ENCODE peak calls at places on chromosomes 12 and 14, in five cellular contexts. R, Y, S, Q and H are unnamed samples.

GRCh38 chr14:75715926-75716780 is 55.1 kb downstream of the TTLL5 start:
- DNase-seq in Y (no peak), S (no peak), R (peak; percentile 98), Q (peak; percentile 92), H (peak; percentile 18)

GRCh38 chr14:61749264-61749663 is 13.0 kb upstream of the SNAPC1 start:
- DNase-seq in S (no peak), R (peak; percentile 37), Q (no peak), Y (no peak), H (no peak)

GRCh38 chr12:56683-57346 is 9.8 kb upstream of the IQSEC3 start:
- DNase-seq in Q (no peak), Y (no peak), R (no peak), S (no peak), H (no peak)

GRCh38 chr12:127241056-127241830 is 1025.7 kb upstream of the TMEM132C start:
- DNase-seq in Q (no peak), Y (no peak), S (no peak), R (no peak), H (no peak)

GRCh38 chr12:92442782-92443181 is 260.0 kb upstream of the PLEKHG7 start:
- DNase-seq in Y (no peak), R (no peak), S (no peak), Q (no peak), H (no peak)

GRCh38 chr12:124829008-124829707 is 34.5 kb downstream of the SCARB1 start:
- DNase-seq in S (peak; percentile 93), Q (peak; percentile 93), R (peak; percentile 85), Y (no peak), H (peak; percentile 69)

GRCh38 chr14:101475468-101476257 is 85.6 kb upstream of the DIO3 start:
- DNase-seq in S (peak; percentile 29), Q (no peak), Y (peak; percentile 66), R (peak; percentile 81), H (peak; percentile 6)

GRCh38 chr12:91155990-91156389 is 26.6 kb downstream of the DCN start:
- DNase-seq in S (no peak), Q (no peak), Y (no peak), R (no peak), H (no peak)

GRCh38 chr14:69612759-69613145 is 1.4 kb downstream of the SUSD6 start:
- DNase-seq in R (no peak), S (no peak), Y (no peak), Q (no peak), H (no peak)

GRCh38 chr14:23443411-23443812 is 8.0 kb upstream of the MYH7 start:
- DNase-seq in S (no peak), Y (no peak), R (no peak), Q (no peak), H (no peak)

GRCh38 chr12:47870175-47870781 is 34.5 kb downstream of the VDR start:
- DNase-seq in R (no peak), S (peak; percentile 54), Y (peak; percentile 18), Q (peak; percentile 75), H (peak; percentile 28)

GRCh38 chr12:2286051-2286450 is 233.3 kb downstream of the CACNA1C start:
- DNase-seq in R (no peak), Q (no peak), S (no peak), Y (no peak), H (no peak)

GRCh38 chr12:42288544-42288943 is 37.4 kb downstream of the ZCRB1 start:
- DNase-seq in Y (no peak), Q (no peak), S (no peak), R (no peak), H (no peak)

GRCh38 chr14:20683896-20684661 is at the start of gene RNASE4:
- DNase-seq in S (peak; percentile 85), R (peak; percentile 93), Y (peak; percentile 83), Q (peak; percentile 93), H (peak; percentile 80)

GRCh38 chr12:11580125-11580751 is 69.2 kb upstream of the ETV6 start:
- DNase-seq in Q (peak; percentile 74), Y (peak; percentile 24), R (peak; percentile 82), S (no peak), H (peak; percentile 91)

GRCh38 chr12:99130808-99131538 is 485.9 kb downstream of the APAF1 start:
- DNase-seq in Q (no peak), R (no peak), Y (no peak), S (no peak), H (no peak)

GRCh38 chr12:3097186-3097804 is 20.1 kb downstream of the TSPAN9 start:
- DNase-seq in Y (peak; percentile 56), S (peak; percentile 69), Q (peak; percentile 77), R (peak; percentile 75), H (no peak)

GRCh38 chr12:133058203-133059125 is 21.2 kb downstream of the ZNF84 start:
- DNase-seq in Y (no peak), R (peak; percentile 2), Q (peak; percentile 19), S (no peak), H (no peak)
- H3K9me3 ChIP-seq in Y (peaks cover 19% of the 10 kb centered on the region), R (peaks cover 77% of the 10 kb centered on the region), Q (peaks cover 98% of the 10 kb centered on the region), S (peaks cover 86% of the 10 kb centered on the region), H (peaks cover 87% of the 10 kb centered on the region)

DNA sequence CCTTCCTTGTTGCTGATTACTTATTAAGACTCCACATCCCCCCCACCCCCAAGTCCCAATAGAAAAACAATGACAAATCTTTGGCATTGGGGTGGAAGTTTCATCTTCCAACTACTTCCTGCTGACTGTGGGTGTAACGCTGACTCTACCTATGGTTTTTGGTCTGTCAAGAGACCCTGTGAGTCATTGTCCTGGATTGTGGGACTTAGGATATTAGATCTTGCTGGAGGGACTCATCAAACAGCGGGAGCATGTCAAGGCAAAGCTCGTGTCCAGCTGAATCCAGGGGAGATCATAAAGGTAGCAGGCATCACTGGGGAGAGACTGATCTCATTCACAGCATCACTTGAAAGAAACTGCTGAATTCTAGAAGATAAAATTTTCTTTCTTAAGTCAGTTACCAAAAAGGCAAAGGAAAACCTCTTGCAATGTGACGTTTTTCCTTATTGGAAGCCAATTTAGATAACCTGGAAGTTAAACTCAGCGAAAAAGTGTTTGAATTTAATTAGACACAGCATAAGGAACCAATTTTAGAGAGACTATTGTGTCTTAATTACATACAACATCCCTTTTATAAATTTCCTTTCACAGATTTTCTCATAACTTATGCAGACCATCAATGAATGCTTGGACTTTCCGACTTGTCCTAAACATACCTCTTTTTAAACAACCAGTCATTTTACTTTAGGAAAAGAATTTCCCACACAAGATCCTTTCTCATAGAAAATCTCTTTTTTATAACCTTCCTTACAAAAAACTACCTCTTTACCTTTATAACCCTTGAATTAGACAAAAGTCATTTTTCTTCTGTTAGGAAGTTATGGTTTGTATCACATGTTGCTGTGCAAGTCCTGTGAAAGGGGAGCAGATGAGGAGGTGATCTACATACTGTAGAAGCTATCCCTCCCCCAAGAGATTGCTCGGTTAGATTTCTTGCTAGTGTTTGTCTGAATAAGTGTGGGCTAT is 94.6 kb upstream of the SCAF11 start:
- DNase-seq in S (no peak), R (no peak), Y (no peak), Q (no peak), H (no peak)
- H3K9me3 ChIP-seq in S (peaks cover 24% of the 10 kb centered on the region), R (peaks cover 12% of the 10 kb centered on the region), Y (no peaks in the 10 kb centered on the region), Q (peaks cover 26% of the 10 kb centered on the region), H (peaks cover 7% of the 10 kb centered on the region)

GRCh38 chr12:128682542-128683315 is 141.0 kb downstream of the SLC15A4 start:
- DNase-seq in Q (no peak), Y (no peak), R (no peak), S (no peak), H (no peak)

GRCh38 chr12:128684357-128684756 is 139.4 kb downstream of the SLC15A4 start:
- DNase-seq in Q (no peak), R (no peak), Y (no peak), S (no peak), H (peak; percentile 8)

GRCh38 chr12:128687851-128688250 is 135.9 kb downstream of the SLC15A4 start:
- DNase-seq in Y (no peak), R (no peak), S (no peak), Q (no peak), H (no peak)

GRCh38 chr12:128690641-128691040 is 133.1 kb downstream of the SLC15A4 start:
- DNase-seq in Q (no peak), Y (no peak), S (no peak), R (no peak), H (no peak)

DNA sequence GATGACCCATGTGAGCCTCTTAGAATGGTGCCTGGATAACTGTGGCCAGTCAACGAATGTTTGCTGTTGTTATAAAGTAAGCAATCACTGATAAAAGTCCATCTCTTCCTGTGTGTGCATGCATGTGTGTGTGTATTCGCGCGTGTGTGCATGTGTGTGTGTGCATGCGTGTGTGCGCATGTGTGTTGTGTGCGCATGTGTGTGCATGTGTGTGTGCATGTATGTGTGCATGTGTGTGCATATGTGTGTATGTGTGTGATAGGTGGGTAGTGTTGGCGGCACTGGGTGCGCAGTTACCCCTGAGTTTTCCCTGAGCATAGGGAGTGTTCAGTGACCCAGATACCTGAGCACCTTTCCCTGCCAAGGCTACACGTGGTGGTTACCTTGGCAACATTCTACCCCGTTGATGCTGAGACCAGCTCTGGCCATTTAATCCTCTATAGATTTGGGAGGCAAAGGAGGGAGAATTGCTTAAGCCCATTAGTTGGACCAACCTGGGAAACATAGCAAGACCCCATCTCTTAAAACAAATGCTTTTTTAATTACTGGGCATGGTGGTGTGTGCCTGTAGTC is 137.8 kb downstream of the SLC15A4 start:
- DNase-seq in S (no peak), Q (no peak), Y (no peak), R (no peak), H (no peak)
- H3K9me3 ChIP-seq in S (no peaks in the 10 kb centered on the region), Q (peaks cover 6% of the 10 kb centered on the region), Y (no peaks in the 10 kb centered on the region), R (peaks cover 39% of the 10 kb centered on the region), H (no peaks in the 10 kb centered on the region)

GRCh38 chr12:118372541-118373495 is at the start of gene TAOK3:
- DNase-seq in S (peak; percentile 98), Q (peak; percentile 99), Y (peak; percentile 99), R (peak; percentile 97), H (peak; percentile 98)
- H3K9me3 ChIP-seq in S (no peaks in the 10 kb centered on the region), Q (no peaks in the 10 kb centered on the region), Y (no peaks in the 10 kb centered on the region), R (no peaks in the 10 kb centered on the region), H (no peaks in the 10 kb centered on the region)

DNA sequence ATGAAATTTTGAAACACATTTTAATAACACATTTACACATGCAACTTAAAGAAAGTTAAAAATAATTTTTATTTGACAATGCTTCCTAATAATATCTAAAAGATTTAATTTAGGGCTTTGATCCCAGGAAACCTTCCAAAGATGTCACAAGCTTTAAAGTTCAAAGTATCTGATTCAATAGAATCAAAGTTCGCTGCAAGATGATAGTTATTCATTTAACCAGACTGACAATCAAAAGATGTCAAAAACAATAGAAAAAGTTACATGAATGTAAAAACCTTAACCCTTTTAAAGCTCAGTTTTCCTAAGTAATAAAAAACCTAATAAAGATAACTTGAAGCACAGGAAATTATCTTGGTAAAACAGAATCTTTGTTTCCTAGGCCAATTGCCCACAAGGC is 67.7 kb downstream of the SDR9C7 start:
- DNase-seq in Q (no peak), Y (no peak), S (no peak), R (no peak), H (no peak)
- H3K9me3 ChIP-seq in Q (peaks cover 62% of the 10 kb centered on the region), Y (no peaks in the 10 kb centered on the region), S (peaks cover 63% of the 10 kb centered on the region), R (peaks cover 18% of the 10 kb centered on the region), H (peaks cover 65% of the 10 kb centered on the region)

DNA sequence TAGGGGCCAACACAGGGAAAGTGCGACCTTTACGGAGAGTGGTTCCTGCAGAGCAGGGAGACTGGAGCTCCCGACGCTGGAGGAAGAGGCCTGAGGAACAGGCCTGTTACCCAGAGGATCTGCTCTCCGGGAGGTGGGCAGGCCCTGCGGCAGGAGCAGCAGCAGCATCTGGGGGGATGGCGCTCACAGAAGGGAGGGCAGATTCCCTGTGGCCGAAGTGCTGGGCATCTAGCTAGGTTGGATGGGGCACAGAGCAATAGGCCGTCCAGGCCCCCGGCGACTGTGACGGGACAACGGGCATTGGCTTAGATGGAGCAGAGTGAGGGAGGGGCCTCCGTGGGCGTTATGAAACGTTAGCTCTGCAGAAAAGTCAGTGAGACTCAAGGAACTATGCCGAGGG is 135.6 kb downstream of the PIWIL1 start:
- DNase-seq in S (no peak), Q (no peak), R (no peak), Y (no peak), H (no peak)
- H3K9me3 ChIP-seq in S (peaks cover 2% of the 10 kb centered on the region), Q (peaks cover 5% of the 10 kb centered on the region), R (peaks cover 67% of the 10 kb centered on the region), Y (no peaks in the 10 kb centered on the region), H (no peaks in the 10 kb centered on the region)